ENCODE peak calls at places on chromosome 2, in six cellular contexts. C, H, P, V, R and Z are unnamed samples. For H3K4me1, the result is how much of the 10 kb centered on the place peaks cover.

GRCh38 chr2:6535572-6535971 is 330.1 kb downstream of the CMPK2 start:
- DNase-seq in V (no peak), R (peak), H (no peak), C (no peak), P (no peak), Z (no peak)

GRCh38 chr2:217933326-217933993 is 69.3 kb downstream of the TNS1 start:
- DNase-seq in H (no peak), R (no peak), C (no peak), V (no peak), P (no peak), Z (no peak)

GRCh38 chr2:200104015-200104414 is 148.6 kb downstream of the MAIP1 start:
- DNase-seq in C (no peak), P (no peak), V (no peak), R (no peak), H (no peak), Z (no peak)

GRCh38 chr2:48377646-48378045 is 152.3 kb upstream of the STON1 start:
- DNase-seq in H (no peak), C (no peak), P (no peak), V (no peak), R (no peak), Z (no peak)

GRCh38 chr2:224938670-224939309 is 103.5 kb downstream of the DOCK10 start:
- DNase-seq in R (no peak), C (no peak), V (no peak), P (no peak), H (no peak), Z (no peak)

GRCh38 chr2:168136392-168136977 is 110.9 kb downstream of the STK39 start:
- DNase-seq in H (no peak), R (no peak), C (no peak), V (no peak), P (peak), Z (peak)

GRCh38 chr2:196233808-196234501 is 62.6 kb upstream of the STK17B start:
- DNase-seq in P (peak), R (no peak), H (no peak), V (no peak), C (no peak), Z (peak)

GRCh38 chr2:202375006-202375610 is 1.0 kb upstream of the BMPR2 start:
- DNase-seq in C (peak), R (peak), H (peak), V (peak), P (peak), Z (peak)

GRCh38 chr2:80326214-80326613 is 21.7 kb upstream of the LRRTM1 start:
- DNase-seq in P (no peak), R (no peak), H (no peak), C (no peak), V (no peak), Z (no peak)

DNA sequence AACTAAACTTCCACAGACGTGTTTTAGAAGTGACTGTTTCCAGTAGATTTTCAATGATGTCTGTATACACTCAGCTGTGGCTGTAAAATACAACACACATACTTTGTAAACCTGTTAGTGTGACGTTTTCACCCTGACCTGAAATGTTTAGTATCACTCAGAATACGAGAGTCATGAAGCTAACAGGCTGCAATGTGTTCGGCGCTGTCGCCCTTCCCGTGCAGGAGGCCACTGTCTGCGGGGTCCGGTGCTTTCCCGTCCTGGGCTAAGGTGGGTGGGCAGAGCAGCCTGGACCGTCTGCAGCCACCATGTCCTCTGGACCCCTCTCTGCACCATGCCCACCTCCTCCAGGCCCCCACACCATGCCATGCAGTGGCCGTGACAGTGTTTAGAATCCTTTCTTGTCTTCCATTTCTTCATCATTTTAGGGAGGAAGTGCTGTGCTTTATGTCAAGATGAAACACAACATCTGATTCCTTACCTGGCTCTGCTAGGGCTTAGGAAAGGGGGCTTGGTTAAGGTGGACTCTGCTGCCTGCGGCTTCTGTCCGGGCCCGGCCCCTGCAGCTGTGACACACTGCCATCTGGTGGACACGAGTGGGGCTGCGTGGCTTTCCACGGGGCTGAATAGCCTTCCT is 53.8 kb upstream of the RBM44 start:
- DNase-seq in P (peak), R (peak), V (peak), C (peak), H (peak), Z (peak)
- H3K4me1 ChIP-seq in P (under half), R (under half), V (under half), C (under half), H (under half), Z (under half)

GRCh38 chr2:96507957-96508520 is 2.9 kb upstream of the NEURL3 start:
- DNase-seq in C (peak), P (peak), V (peak), R (peak), H (peak), Z (peak)
- H3K4me1 ChIP-seq in C (under half), P (under half), V (half or more), R (under half), H (under half), Z (under half)

DNA sequence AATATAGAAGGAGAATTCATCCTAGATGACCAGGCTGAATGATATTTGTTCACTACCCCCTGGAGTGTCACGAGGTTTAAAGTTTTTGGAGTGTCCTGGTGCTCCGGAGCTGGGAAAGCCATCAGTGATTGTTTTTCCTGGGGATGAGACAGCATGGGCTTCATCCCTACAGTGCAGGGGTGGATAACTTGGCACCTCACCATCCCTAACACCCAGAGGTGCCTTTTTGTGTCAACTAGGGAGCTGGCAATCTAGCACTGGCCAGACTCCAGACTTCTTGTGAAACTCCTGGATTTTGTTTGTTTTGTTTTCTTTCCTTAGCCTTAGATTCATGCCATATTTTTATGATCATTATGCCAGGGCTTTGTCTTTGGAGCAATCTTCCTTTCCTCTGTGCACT is 164.8 kb downstream of the PRKCE start:
- DNase-seq in P (no peak), H (no peak), V (peak), C (no peak), R (no peak), Z (no peak)
- H3K4me1 ChIP-seq in P (under half), H (under half), V (under half), C (under half), R (under half), Z (under half)

DNA sequence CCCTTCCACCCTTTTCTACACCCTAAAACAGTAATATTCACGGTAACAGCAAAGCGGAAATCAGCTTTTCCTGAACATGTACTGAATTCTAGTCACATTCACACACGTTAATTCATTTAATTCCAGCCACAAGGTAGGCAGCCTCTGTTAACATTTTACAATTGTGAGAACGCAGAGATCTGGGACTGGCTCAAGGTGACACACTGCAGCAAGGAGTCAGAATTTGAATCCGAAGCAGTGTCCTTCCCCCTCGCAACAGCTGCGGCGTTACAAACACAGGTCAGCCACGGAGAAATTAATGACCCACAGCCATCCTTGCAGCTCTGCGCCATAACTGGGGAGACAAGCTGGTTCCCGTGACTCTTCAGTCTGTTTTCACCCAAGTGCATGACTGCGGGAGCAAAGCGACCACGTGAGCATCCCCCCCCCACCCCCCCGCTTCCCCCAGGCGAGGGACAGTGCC is 775 bp upstream of the SLC20A1 start:
- DNase-seq in C (no peak), V (no peak), R (no peak), H (no peak), P (no peak), Z (no peak)
- H3K4me1 ChIP-seq in C (under half), V (under half), R (under half), H (under half), P (under half), Z (under half)

GRCh38 chr2:9693138-9693520 is 62.3 kb upstream of the YWHAQ start:
- DNase-seq in H (no peak), P (no peak), C (no peak), R (no peak), V (no peak), Z (no peak)

GRCh38 chr2:9694661-9695060 is 63.9 kb upstream of the YWHAQ start:
- DNase-seq in V (no peak), R (no peak), C (no peak), H (no peak), P (no peak), Z (no peak)

GRCh38 chr2:9695916-9696315 is 65.1 kb upstream of the YWHAQ start:
- DNase-seq in H (no peak), R (no peak), P (no peak), V (no peak), C (no peak), Z (no peak)

GRCh38 chr2:9692392-9693137 is 61.8 kb upstream of the YWHAQ start:
- DNase-seq in R (peak), P (no peak), H (no peak), C (no peak), V (no peak), Z (no peak)

DNA sequence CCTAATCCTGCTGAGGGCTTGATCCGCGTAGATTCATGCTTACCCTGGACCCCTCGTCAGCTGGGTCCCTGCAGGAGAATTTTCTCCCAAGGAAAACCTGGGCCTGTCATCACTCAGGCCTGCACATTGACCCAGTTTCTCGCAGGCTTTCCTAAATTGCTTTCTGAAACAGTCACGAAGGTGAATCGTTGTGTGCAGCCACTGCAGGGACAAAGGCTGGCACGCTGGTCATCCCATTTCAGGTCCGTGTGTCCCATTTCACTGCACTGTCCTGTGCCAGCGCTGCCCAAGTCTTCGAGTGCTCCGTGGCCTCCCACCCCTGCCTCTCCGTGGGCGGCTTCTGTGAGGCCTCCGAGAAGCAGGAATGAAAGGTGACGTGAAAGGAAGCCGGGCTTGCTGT is 62.8 kb upstream of the YWHAQ start:
- DNase-seq in V (no peak), H (no peak), P (no peak), C (no peak), R (no peak), Z (no peak)
- H3K4me1 ChIP-seq in V (under half), H (under half), P (under half), C (under half), R (under half), Z (under half)

GRCh38 chr2:219245148-219245898 is at the start of the genes GLB1L and STK16:
- DNase-seq in C (peak), H (peak), V (peak), R (peak), P (peak), Z (peak)
- H3K4me1 ChIP-seq in C (under half), H (under half), V (half or more), R (under half), P (half or more), Z (under half)

GRCh38 chr2:60873381-60873780 is 8.0 kb upstream of the REL start:
- DNase-seq in R (no peak), V (no peak), P (no peak), H (no peak), C (no peak), Z (no peak)
- H3K4me1 ChIP-seq in R (under half), V (under half), P (under half), H (under half), C (under half), Z (under half)

GRCh38 chr2:235554385-235554784 is 60.5 kb downstream of the AGAP1 start:
- DNase-seq in C (no peak), V (no peak), P (no peak), R (no peak), H (no peak), Z (no peak)
- H3K4me1 ChIP-seq in C (under half), V (half or more), P (under half), R (under half), H (under half), Z (under half)